ENCODE peak calls at places on chromosomes 4 and X, in seven cellular contexts. D is omental fat pad, R is amygdala, W is SK-N-SH, U is ovary, P is mammary epithelial cell, B is activated T-cell treated with anti-CD3 and anti-CD28 coated beads for 24 hours. G is an unnamed sample.

GRCh38 chr4:128859887-128860774 is 50.6 kb downstream of the JADE1 start:
- DNase-seq in D (no peak), R (no peak), W (no peak), U (no peak), P (no peak), B (no peak), G (no peak)

GRCh38 chrX:8967471-8967870 is 66.5 kb downstream of the FAM9B start:
- DNase-seq in D (no peak), R (no peak), W (no peak), U (no peak), P (no peak), B (no peak), G (no peak)

GRCh38 chrX:139200793-139201192 is 329.7 kb upstream of the F9 start:
- DNase-seq in D (no peak), R (no peak), W (no peak), U (no peak), P (no peak), B (no peak), G (no peak)

GRCh38 chr4:186724048-186724860 is 598 bp upstream of the FAT1 start:
- DNase-seq in D (no peak), R (peak; percentile 19), W (peak; percentile 60), U (peak; percentile 80), P (peak; percentile 39), B (no peak), G (no peak)

GRCh38 chr4:94570558-94570957 is 118.8 kb downstream of the PDLIM5 start:
- DNase-seq in D (no peak), R (no peak), W (no peak), U (no peak), P (no peak), B (no peak), G (no peak)

GRCh38 chr4:182871616-182872015 is 45.6 kb downstream of the DCTD start:
- DNase-seq in D (no peak), R (no peak), W (no peak), U (no peak), P (no peak), B (no peak), G (no peak)

GRCh38 chrX:43349363-43349762 is 306.7 kb upstream of the MAOA start:
- DNase-seq in D (no peak), R (no peak), W (peak; percentile 25), U (no peak), P (peak; percentile 32), B (peak; percentile 7), G (no peak)

GRCh38 chr4:98199247-98199646 is 56.0 kb upstream of the STPG2 start:
- DNase-seq in D (no peak), R (no peak), W (no peak), U (no peak), P (no peak), B (no peak), G (no peak)

GRCh38 chr4:145868637-145869409 is 69.8 kb downstream of the ZNF827 start:
- DNase-seq in D (no peak), R (no peak), W (no peak), U (no peak), P (no peak), B (no peak), G (no peak)

GRCh38 chrX:20421697-20422096 is 155.0 kb upstream of the RPS6KA3 start:
- DNase-seq in D (no peak), R (no peak), W (no peak), U (no peak), P (no peak), B (no peak), G (no peak)

G was measured in dorsolateral prefrontal cortex.